ENCODE peak calls at places on chromosomes 3 and 15, in nine cellular contexts. One of them, this sample, is unnamed.

GRCh38 chr15:89486726-89487050 is 9.7 kb downstream of the RHCG start:
- DNase-seq in NCI-H2029 treated with DMSO at 0.1 percent for 48 hours: no peak
- DNase-seq in HCT116: no peak
- DNase-seq in anterior cingulate cortex: no peak
- DNase-seq in GM20000: no peak
- DNase-seq in sciatic nerve: peak; percentile 59
- DNase-seq in NAMALWA: no peak
- DNase-seq in fibroblast of mammary gland: no peak
- DNase-seq in WTC11: peak; percentile 71
- DNase-seq in this sample: peak; percentile 80

GRCh38 chr15:57914350-57915055 is 151.0 kb downstream of the ALDH1A2 start:
- DNase-seq in GM20000: no peak
- DNase-seq in HCT116: no peak
- DNase-seq in WTC11: no peak
- DNase-seq in NAMALWA: no peak
- DNase-seq in anterior cingulate cortex: no peak
- DNase-seq in NCI-H2029 treated with DMSO at 0.1 percent for 48 hours: no peak
- DNase-seq in sciatic nerve: no peak
- DNase-seq in fibroblast of mammary gland: no peak
- DNase-seq in this sample: no peak

GRCh38 chr3:136734382-136735070 is 17.7 kb downstream of the STAG1 start:
- DNase-seq in sciatic nerve: no peak
- DNase-seq in WTC11: no peak
- DNase-seq in HCT116: no peak
- DNase-seq in NAMALWA: peak; percentile 32
- DNase-seq in NCI-H2029 treated with DMSO at 0.1 percent for 48 hours: no peak
- DNase-seq in GM20000: no peak
- DNase-seq in fibroblast of mammary gland: no peak
- DNase-seq in anterior cingulate cortex: no peak
- DNase-seq in this sample: peak; percentile 15

GRCh38 chr3:177694316-177694715 is 497.0 kb upstream of the TBL1XR1 start:
- DNase-seq in anterior cingulate cortex: no peak
- DNase-seq in NCI-H2029 treated with DMSO at 0.1 percent for 48 hours: no peak
- DNase-seq in sciatic nerve: no peak
- DNase-seq in GM20000: no peak
- DNase-seq in WTC11: no peak
- DNase-seq in HCT116: no peak
- DNase-seq in NAMALWA: peak; percentile 35
- DNase-seq in fibroblast of mammary gland: peak; percentile 80
- DNase-seq in this sample: no peak

GRCh38 chr3:30578986-30579579 is 27.3 kb upstream of the TGFBR2 start:
- DNase-seq in NCI-H2029 treated with DMSO at 0.1 percent for 48 hours: no peak
- DNase-seq in anterior cingulate cortex: no peak
- DNase-seq in HCT116: no peak
- DNase-seq in sciatic nerve: no peak
- DNase-seq in fibroblast of mammary gland: peak; percentile 59
- DNase-seq in NAMALWA: no peak
- DNase-seq in GM20000: no peak
- DNase-seq in WTC11: no peak
- DNase-seq in this sample: no peak

GRCh38 chr15:85967553-85967952 is 112.1 kb upstream of the AGBL1 start:
- DNase-seq in sciatic nerve: no peak
- DNase-seq in NCI-H2029 treated with DMSO at 0.1 percent for 48 hours: no peak
- DNase-seq in HCT116: no peak
- DNase-seq in NAMALWA: no peak
- DNase-seq in WTC11: no peak
- DNase-seq in fibroblast of mammary gland: no peak
- DNase-seq in anterior cingulate cortex: no peak
- DNase-seq in GM20000: no peak
- DNase-seq in this sample: no peak

GRCh38 chr3:195877136-195877715 is 31.1 kb downstream of the TNK2 start:
- DNase-seq in WTC11: no peak
- DNase-seq in HCT116: no peak
- DNase-seq in NCI-H2029 treated with DMSO at 0.1 percent for 48 hours: no peak
- DNase-seq in NAMALWA: no peak
- DNase-seq in GM20000: no peak
- DNase-seq in fibroblast of mammary gland: no peak
- DNase-seq in sciatic nerve: no peak
- DNase-seq in anterior cingulate cortex: no peak
- DNase-seq in this sample: no peak

GRCh38 chr15:61186905-61187865 is 41.9 kb downstream of the RORA start:
- DNase-seq in sciatic nerve: no peak
- DNase-seq in GM20000: no peak
- DNase-seq in NAMALWA: no peak
- DNase-seq in WTC11: no peak
- DNase-seq in HCT116: no peak
- DNase-seq in NCI-H2029 treated with DMSO at 0.1 percent for 48 hours: no peak
- DNase-seq in fibroblast of mammary gland: no peak
- DNase-seq in anterior cingulate cortex: no peak
- DNase-seq in this sample: no peak

GRCh38 chr15:89790206-89790605 is 14.1 kb downstream of the MESP2 start:
- DNase-seq in WTC11: no peak
- DNase-seq in NAMALWA: no peak
- DNase-seq in GM20000: no peak
- DNase-seq in NCI-H2029 treated with DMSO at 0.1 percent for 48 hours: no peak
- DNase-seq in anterior cingulate cortex: no peak
- DNase-seq in HCT116: no peak
- DNase-seq in sciatic nerve: no peak
- DNase-seq in fibroblast of mammary gland: no peak
- DNase-seq in this sample: no peak

GRCh38 chr3:149655826-149656599 is 1.8 kb downstream of the WWTR1 start:
- DNase-seq in NCI-H2029 treated with DMSO at 0.1 percent for 48 hours: no peak
- DNase-seq in fibroblast of mammary gland: peak; percentile 41
- DNase-seq in GM20000: no peak
- DNase-seq in NAMALWA: no peak
- DNase-seq in anterior cingulate cortex: no peak
- DNase-seq in sciatic nerve: no peak
- DNase-seq in WTC11: no peak
- DNase-seq in HCT116: no peak
- DNase-seq in this sample: no peak

GRCh38 chr3:4417449-4417848 is 49.6 kb downstream of the SUMF1 start:
- DNase-seq in sciatic nerve: no peak
- DNase-seq in GM20000: no peak
- DNase-seq in NAMALWA: no peak
- DNase-seq in anterior cingulate cortex: no peak
- DNase-seq in WTC11: no peak
- DNase-seq in fibroblast of mammary gland: peak; percentile 59
- DNase-seq in NCI-H2029 treated with DMSO at 0.1 percent for 48 hours: no peak
- DNase-seq in HCT116: no peak
- DNase-seq in this sample: no peak

GRCh38 chr3:12638105-12638504 is 25.8 kb downstream of the RAF1 start:
- DNase-seq in NCI-H2029 treated with DMSO at 0.1 percent for 48 hours: no peak
- DNase-seq in NAMALWA: no peak
- DNase-seq in sciatic nerve: no peak
- DNase-seq in fibroblast of mammary gland: peak; percentile 62
- DNase-seq in HCT116: no peak
- DNase-seq in GM20000: no peak
- DNase-seq in WTC11: no peak
- DNase-seq in anterior cingulate cortex: no peak
- DNase-seq in this sample: no peak

This sample was measured in iPS-NIHi11.